ENCODE peak calls at places on chromosomes 7 and 10, in four cellular contexts. One of them, this sample, is unnamed.

GRCh38 chr10:103451091-103451801 is 924 bp downstream of the CALHM2 start:
- DNase-seq in suprapubic skin: peak
- DNase-seq in uterus: peak
- DNase-seq in GM12891: peak
- DNase-seq in this sample: peak

GRCh38 chr7:70299447-70299807 is 701.2 kb downstream of the AUTS2 start:
- DNase-seq in suprapubic skin: no peak
- DNase-seq in GM12891: no peak
- DNase-seq in uterus: no peak
- DNase-seq in this sample: no peak

GRCh38 chr7:47669178-47669878 is 87.4 kb upstream of the TNS3 start:
- DNase-seq in GM12891: peak
- DNase-seq in uterus: peak
- DNase-seq in suprapubic skin: peak
- DNase-seq in this sample: peak

GRCh38 chr7:13144622-13145021 is 457.2 kb downstream of the ARL4A start:
- DNase-seq in GM12891: no peak
- DNase-seq in uterus: no peak
- DNase-seq in suprapubic skin: no peak
- DNase-seq in this sample: no peak

GRCh38 chr10:42940487-42941157 is 136.2 kb upstream of the RET start:
- DNase-seq in suprapubic skin: no peak
- DNase-seq in GM12891: no peak
- DNase-seq in uterus: no peak
- DNase-seq in this sample: no peak

GRCh38 chr7:79982151-79982770 is 152.4 kb upstream of the GNAI1 start:
- DNase-seq in uterus: no peak
- DNase-seq in suprapubic skin: no peak
- DNase-seq in GM12891: no peak
- DNase-seq in this sample: no peak

GRCh38 chr7:76048668-76048988 is 722 bp downstream of the MDH2 start:
- DNase-seq in uterus: no peak
- DNase-seq in suprapubic skin: no peak
- DNase-seq in GM12891: peak
- DNase-seq in this sample: no peak

GRCh38 chr7:38190010-38190409 is 12.0 kb downstream of the STARD3NL start:
- DNase-seq in suprapubic skin: no peak
- DNase-seq in uterus: no peak
- DNase-seq in GM12891: no peak
- DNase-seq in this sample: no peak

GRCh38 chr10:29113251-29113945 is 175.5 kb upstream of the LYZL1 start:
- DNase-seq in suprapubic skin: no peak
- DNase-seq in GM12891: no peak
- DNase-seq in uterus: no peak
- DNase-seq in this sample: no peak

GRCh38 chr10:49207936-49208482 is 19.8 kb upstream of the TMEM273 start:
- DNase-seq in suprapubic skin: no peak
- DNase-seq in GM12891: no peak
- DNase-seq in uterus: no peak
- DNase-seq in this sample: no peak

GRCh38 chr10:63146503-63146902 is 13.4 kb downstream of the NRBF2 start:
- DNase-seq in uterus: no peak
- DNase-seq in GM12891: no peak
- DNase-seq in suprapubic skin: no peak
- DNase-seq in this sample: no peak

GRCh38 chr10:59234194-59234593 is 57.8 kb downstream of the PHYHIPL start:
- DNase-seq in uterus: no peak
- DNase-seq in suprapubic skin: no peak
- DNase-seq in GM12891: no peak
- DNase-seq in this sample: no peak

GRCh38 chr7:43847496-43847895 is 21.8 kb downstream of the MRPS24 start:
- DNase-seq in GM12891: no peak
- DNase-seq in suprapubic skin: no peak
- DNase-seq in uterus: no peak
- DNase-seq in this sample: peak

GRCh38 chr7:3187378-3188040 is 113.5 kb upstream of the SDK1 start:
- DNase-seq in GM12891: no peak
- DNase-seq in suprapubic skin: no peak
- DNase-seq in uterus: no peak
- DNase-seq in this sample: no peak

GRCh38 chr7:650339-651031 is 76.0 kb upstream of the DNAAF5 start:
- DNase-seq in uterus: peak
- DNase-seq in GM12891: no peak
- DNase-seq in suprapubic skin: no peak
- DNase-seq in this sample: no peak

GRCh38 chr7:151382079-151382885 is 27.6 kb downstream of the WDR86 start:
- DNase-seq in GM12891: peak
- DNase-seq in suprapubic skin: no peak
- DNase-seq in uterus: no peak
- DNase-seq in this sample: no peak

GRCh38 chr7:148153611-148154010 is 437.0 kb upstream of the C7orf33 start:
- DNase-seq in GM12891: no peak
- DNase-seq in uterus: peak
- DNase-seq in suprapubic skin: no peak
- DNase-seq in this sample: no peak

GRCh38 chr7:82166666-82167065 is 276.9 kb downstream of the CACNA2D1 start:
- DNase-seq in uterus: no peak
- DNase-seq in suprapubic skin: no peak
- DNase-seq in GM12891: no peak
- DNase-seq in this sample: no peak

GRCh38 chr7:41574377-41574776 is 128.5 kb downstream of the INHBA start:
- DNase-seq in uterus: no peak
- DNase-seq in GM12891: no peak
- DNase-seq in suprapubic skin: no peak
- DNase-seq in this sample: no peak

GRCh38 chr10:12501851-12502525 is 152.6 kb downstream of the CAMK1D start:
- DNase-seq in suprapubic skin: peak
- DNase-seq in GM12891: no peak
- DNase-seq in uterus: no peak
- DNase-seq in this sample: no peak

GRCh38 chr7:23026164-23026563 is 12.2 kb upstream of the HYCC1 start:
- DNase-seq in GM12891: no peak
- DNase-seq in uterus: no peak
- DNase-seq in suprapubic skin: no peak
- DNase-seq in this sample: no peak

GRCh38 chr10:77036993-77037734 is 600.4 kb downstream of the KCNMA1 start:
- DNase-seq in suprapubic skin: no peak
- DNase-seq in uterus: no peak
- DNase-seq in GM12891: no peak
- DNase-seq in this sample: peak

GRCh38 chr7:134593530-134594392 is 44.9 kb downstream of the AKR1B15 start:
- DNase-seq in suprapubic skin: no peak
- DNase-seq in GM12891: no peak
- DNase-seq in uterus: peak
- DNase-seq in this sample: peak

GRCh38 chr7:67019562-67020390 is 23.1 kb downstream of the TYW1 start:
- DNase-seq in uterus: no peak
- DNase-seq in GM12891: no peak
- DNase-seq in suprapubic skin: no peak
- DNase-seq in this sample: no peak

GRCh38 chr10:118737594-118738302 is 17.0 kb downstream of the CACUL1 start:
- DNase-seq in GM12891: no peak
- DNase-seq in uterus: no peak
- DNase-seq in suprapubic skin: no peak
- DNase-seq in this sample: no peak

GRCh38 chr10:12394236-12395033 is 45.1 kb downstream of the CAMK1D start:
- DNase-seq in suprapubic skin: peak
- DNase-seq in GM12891: no peak
- DNase-seq in uterus: no peak
- DNase-seq in this sample: peak

GRCh38 chr7:35389636-35390035 is 135.7 kb upstream of the TBX20 start:
- DNase-seq in GM12891: no peak
- DNase-seq in suprapubic skin: no peak
- DNase-seq in uterus: no peak
- DNase-seq in this sample: no peak

GRCh38 chr10:99977916-99978315 is 31.8 kb downstream of the DNMBP start:
- DNase-seq in uterus: no peak
- DNase-seq in suprapubic skin: no peak
- DNase-seq in GM12891: no peak
- DNase-seq in this sample: no peak

GRCh38 chr7:94129443-94130140 is 125.4 kb upstream of the BET1 start:
- DNase-seq in uterus: no peak
- DNase-seq in suprapubic skin: no peak
- DNase-seq in GM12891: no peak
- DNase-seq in this sample: peak

GRCh38 chr7:50656141-50656895 is 91.1 kb upstream of the DDC start:
- DNase-seq in GM12891: no peak
- DNase-seq in uterus: peak
- DNase-seq in suprapubic skin: no peak
- DNase-seq in this sample: no peak

GRCh38 chr10:84908491-84908890 is 580.1 kb downstream of the CCSER2 start:
- DNase-seq in suprapubic skin: no peak
- DNase-seq in GM12891: no peak
- DNase-seq in uterus: no peak
- DNase-seq in this sample: peak

GRCh38 chr10:58557714-58558113 is 45.0 kb downstream of the BICC1 start:
- DNase-seq in GM12891: no peak
- DNase-seq in uterus: no peak
- DNase-seq in suprapubic skin: no peak
- DNase-seq in this sample: no peak

DNA sequence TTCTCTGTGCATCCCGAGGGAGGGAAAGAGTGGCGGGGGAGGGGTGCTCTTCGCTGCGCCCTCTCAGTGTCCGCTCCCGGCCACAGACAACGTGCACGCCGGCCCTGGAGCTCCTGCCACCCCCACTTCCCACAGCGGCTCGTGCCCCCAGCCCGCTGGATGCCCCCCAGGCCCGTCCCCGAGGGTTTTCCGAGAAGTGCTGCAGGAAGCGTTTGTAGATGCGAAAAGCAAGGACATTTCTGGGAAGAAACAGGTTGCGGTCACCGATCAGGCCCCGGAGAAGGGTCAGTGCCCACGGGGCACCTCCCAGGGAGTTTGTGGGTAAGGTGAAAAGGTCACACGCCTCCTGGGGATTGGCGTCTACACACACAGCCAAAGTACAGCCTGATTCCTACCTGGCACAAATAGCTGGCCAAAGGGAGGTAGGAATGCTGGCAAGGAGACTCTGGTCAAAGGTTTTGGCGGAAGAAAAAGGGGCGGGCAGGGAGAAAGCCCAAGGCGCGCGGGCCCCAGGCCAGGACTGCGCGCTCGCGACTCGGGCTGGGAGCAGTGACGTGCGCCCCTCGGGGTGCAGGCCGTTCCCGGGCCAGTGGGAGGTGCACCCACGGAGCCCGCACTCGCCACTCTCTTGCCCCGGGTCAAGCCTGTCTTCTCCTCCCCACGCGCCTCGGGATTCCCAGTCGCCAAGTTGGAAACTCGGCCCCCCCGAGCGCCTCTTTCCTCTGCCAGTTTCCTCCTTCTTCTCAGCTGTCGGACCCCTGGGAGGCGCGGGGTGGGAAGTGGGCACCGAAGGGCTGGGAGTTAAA is 1.5 kb upstream of the NRP1 start:
- DNase-seq in uterus: peak
- DNase-seq in GM12891: no peak
- DNase-seq in suprapubic skin: peak
- DNase-seq in this sample: peak
- TF ChIP-seq POLR2A in uterus: peak
- TF ChIP-seq POLR2A in GM12891: no peak
- TF ChIP-seq POLR2A in suprapubic skin: peak
- TF ChIP-seq POLR2A in this sample: no peak

DNA sequence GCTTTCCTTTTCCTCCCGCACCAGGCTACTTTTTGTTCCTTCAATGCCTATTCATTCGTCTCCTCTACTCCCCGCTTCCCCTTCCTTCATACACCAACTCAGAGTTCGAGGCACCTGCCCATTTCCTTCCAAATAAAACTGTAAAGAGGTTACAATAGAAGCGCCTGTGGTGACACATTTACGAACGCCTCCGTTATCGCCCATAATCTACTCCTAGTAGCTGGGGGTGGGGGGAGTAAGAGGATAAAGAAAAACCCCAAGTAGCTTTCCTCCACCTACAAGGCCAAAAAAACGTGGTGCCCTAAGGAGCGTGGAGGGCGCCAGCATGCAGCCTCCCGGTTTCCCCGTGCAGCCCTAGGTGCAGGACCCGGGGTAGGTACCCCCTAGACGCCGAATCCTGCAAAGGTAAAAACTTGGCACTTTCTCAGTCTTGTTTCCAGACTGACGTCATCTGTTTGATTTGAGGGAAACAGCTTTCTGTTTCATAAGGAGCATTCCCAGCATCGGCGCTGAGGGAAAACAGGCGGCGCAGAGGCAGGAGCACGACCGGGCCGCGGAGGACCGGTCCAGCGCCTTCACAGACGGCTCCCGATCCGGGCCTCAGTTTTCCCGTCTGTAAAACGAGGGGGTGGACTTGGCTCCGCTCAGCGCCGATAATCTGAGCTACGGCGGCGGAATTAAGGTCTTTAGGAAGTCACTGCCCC is 922 bp downstream of the PPA1 start:
- DNase-seq in GM12891: no peak
- DNase-seq in uterus: peak
- DNase-seq in suprapubic skin: no peak
- DNase-seq in this sample: peak
- TF ChIP-seq POLR2A in GM12891: no peak
- TF ChIP-seq POLR2A in uterus: peak
- TF ChIP-seq POLR2A in suprapubic skin: no peak
- TF ChIP-seq POLR2A in this sample: peak

DNA sequence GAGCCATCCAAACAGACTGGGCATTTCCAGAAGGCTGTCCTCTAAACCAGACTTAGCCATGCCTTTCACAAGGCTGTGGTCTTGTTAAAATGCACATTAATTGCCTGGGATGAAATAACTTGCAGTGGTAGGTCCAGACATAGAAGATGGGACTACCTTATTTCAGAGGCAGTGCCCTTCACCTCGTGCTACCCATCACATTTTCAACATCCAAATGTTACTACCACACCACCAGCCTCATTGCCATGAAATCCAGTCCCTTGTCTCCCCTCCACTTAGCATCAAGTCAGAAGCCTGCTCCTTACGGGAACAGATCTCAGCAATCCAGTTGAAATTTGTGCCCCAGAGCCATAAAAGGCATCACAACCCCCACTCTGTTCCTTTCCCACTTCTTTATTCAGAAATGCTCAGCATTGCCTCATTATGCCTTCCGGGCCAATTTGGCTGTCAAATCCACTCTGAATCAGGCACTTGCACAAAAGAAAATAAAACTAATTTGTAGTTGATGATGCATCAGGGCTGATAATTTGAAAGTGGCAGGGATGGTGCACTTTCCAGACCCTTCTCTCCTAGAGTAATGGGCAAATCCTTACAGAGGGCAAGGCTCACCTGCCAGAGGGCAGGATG is 147.7 kb upstream of the PDE1C start:
- DNase-seq in uterus: no peak
- DNase-seq in suprapubic skin: no peak
- DNase-seq in GM12891: no peak
- DNase-seq in this sample: no peak
- TF ChIP-seq POLR2A in uterus: no peak
- TF ChIP-seq POLR2A in suprapubic skin: no peak
- TF ChIP-seq POLR2A in GM12891: no peak
- TF ChIP-seq POLR2A in this sample: no peak

DNA sequence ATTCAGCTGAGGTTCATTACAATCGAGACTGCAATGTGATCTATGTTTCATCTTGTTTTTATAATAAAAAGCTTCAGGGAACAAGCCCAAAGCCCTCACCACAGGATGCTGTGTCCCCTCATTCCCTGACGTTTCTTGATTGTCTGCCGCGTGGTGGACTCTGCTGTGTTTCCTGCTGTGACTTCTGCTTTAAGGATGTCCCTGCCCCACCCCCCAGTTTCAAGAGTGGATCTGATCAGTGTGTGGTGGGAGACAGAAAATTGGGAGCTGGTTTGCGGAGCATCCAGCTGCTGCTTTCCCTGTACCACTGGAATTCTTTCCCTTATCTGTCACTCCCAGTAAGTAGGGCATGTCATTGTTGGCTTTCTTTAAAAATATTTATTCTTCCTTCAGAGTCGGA is 86.2 kb downstream of the CREM start:
- DNase-seq in suprapubic skin: no peak
- DNase-seq in GM12891: no peak
- DNase-seq in uterus: no peak
- DNase-seq in this sample: no peak
- TF ChIP-seq POLR2A in suprapubic skin: no peak
- TF ChIP-seq POLR2A in GM12891: no peak
- TF ChIP-seq POLR2A in uterus: no peak
- TF ChIP-seq POLR2A in this sample: no peak